ENCODE peak calls at places on chromosomes 13 and 19, in five cellular contexts. O, M, X, E and Z are unnamed samples.

GRCh38 chr19:23403581-23404324 is 8.5 kb upstream of the ZNF91 start:
- DNase-seq in O (no peak), M (no peak), X (no peak), E (no peak), Z (peak; percentile 48)

GRCh38 chr19:6821639-6822310 is 49.3 kb downstream of the VAV1 start:
- DNase-seq in O (no peak), M (no peak), X (no peak), E (no peak), Z (no peak)

GRCh38 chr13:46179576-46180368 is 2.2 kb downstream of the LCP1 start:
- DNase-seq in O (peak; percentile 50), M (peak; percentile 89), X (peak; percentile 59), E (no peak), Z (no peak)

GRCh38 chr19:6226444-6227155 is 53.2 kb downstream of the MLLT1 start:
- DNase-seq in O (no peak), M (peak; percentile 13), X (no peak), E (no peak), Z (no peak)

GRCh38 chr13:77362166-77362565 is 35.3 kb upstream of the MYCBP2 start:
- DNase-seq in O (no peak), M (no peak), X (no peak), E (no peak), Z (no peak)

GRCh38 chr13:85266771-85267170 is 532.4 kb downstream of the SLITRK6 start:
- DNase-seq in O (no peak), M (no peak), X (no peak), E (no peak), Z (no peak)

GRCh38 chr13:47288546-47288945 is 391.7 kb upstream of the HTR2A start:
- DNase-seq in O (no peak), M (no peak), X (no peak), E (no peak), Z (no peak)

GRCh38 chr13:20128459-20128927 is 32.4 kb downstream of the GJA3 start:
- DNase-seq in O (no peak), M (no peak), X (no peak), E (no peak), Z (peak; percentile 68)

GRCh38 chr19:3455393-3455955 is 24.9 kb downstream of the SMIM24 start:
- DNase-seq in O (no peak), M (peak; percentile 7), X (no peak), E (no peak), Z (no peak)

GRCh38 chr19:44452367-44452766 is 4.1 kb upstream of the ZNF229 start:
- DNase-seq in O (no peak), M (no peak), X (no peak), E (no peak), Z (no peak)

GRCh38 chr19:34673590-34673989 is 3.4 kb downstream of the SCGB2B2 start:
- DNase-seq in O (no peak), M (no peak), X (no peak), E (no peak), Z (peak; percentile 36)

GRCh38 chr13:50518791-50519201 is 324.7 kb downstream of the DLEU7 start:
- DNase-seq in O (no peak), M (no peak), X (no peak), E (no peak), Z (no peak)

GRCh38 chr13:105343134-105343806 is 1192.2 kb downstream of the EFNB2 start:
- DNase-seq in O (no peak), M (no peak), X (no peak), E (no peak), Z (no peak)

GRCh38 chr19:966481-967088 is 17.6 kb upstream of the WDR18 start:
- DNase-seq in O (no peak), M (peak; percentile 19), X (no peak), E (no peak), Z (no peak)

GRCh38 chr19:40629346-40629745 is 28.2 kb downstream of the LTBP4 start:
- DNase-seq in O (no peak), M (no peak), X (no peak), E (no peak), Z (no peak)

GRCh38 chr19:12840091-12841079 is 2.1 kb downstream of the MAST1 start:
- DNase-seq in O (no peak), M (no peak), X (peak; percentile 25), E (peak; percentile 86), Z (peak; percentile 85)

GRCh38 chr13:21698975-21699679 is 28.3 kb downstream of the FGF9 start:
- DNase-seq in O (no peak), M (no peak), X (no peak), E (no peak), Z (no peak)

GRCh38 chr19:39038098-39038497 is 5.7 kb upstream of the FBXO27 start:
- DNase-seq in O (no peak), M (no peak), X (no peak), E (peak; percentile 75), Z (peak; percentile 66)

GRCh38 chr19:17220207-17220758 is 5.1 kb downstream of the USE1 start:
- DNase-seq in O (no peak), M (no peak), X (no peak), E (peak; percentile 92), Z (no peak)

GRCh38 chr19:45187421-45188100 is 9.0 kb downstream of the BLOC1S3 start:
- DNase-seq in O (no peak), M (no peak), X (no peak), E (peak; percentile 29), Z (peak; percentile 43)

GRCh38 chr13:56424246-56424645 is 716.5 kb upstream of the PRR20A start:
- DNase-seq in O (no peak), M (no peak), X (no peak), E (no peak), Z (no peak)

GRCh38 chr19:1067341-1068103 is 555 bp downstream of the ARHGAP45 start:
- DNase-seq in O (no peak), M (peak; percentile 94), X (no peak), E (no peak), Z (no peak)

GRCh38 chr13:43737524-43737923 is 49.2 kb downstream of the ENOX1 start:
- DNase-seq in O (no peak), M (no peak), X (no peak), E (no peak), Z (no peak)

GRCh38 chr19:30686911-30687566 is 314.9 kb downstream of the ZNF536 start:
- DNase-seq in O (no peak), M (no peak), X (no peak), E (no peak), Z (no peak)

GRCh38 chr19:30738047-30738446 is 365.9 kb downstream of the ZNF536 start:
- DNase-seq in O (no peak), M (no peak), X (no peak), E (no peak), Z (no peak)

GRCh38 chr19:43612374-43612773 is 486 bp downstream of the SRRM5 start:
- DNase-seq in O (no peak), M (no peak), X (no peak), E (no peak), Z (no peak)

GRCh38 chr13:97256343-97256783 is 34.2 kb downstream of the MBNL2 start:
- DNase-seq in O (no peak), M (no peak), X (no peak), E (peak; percentile 93), Z (peak; percentile 67)

GRCh38 chr13:24682353-24682752 is 2.1 kb downstream of the ATP12A start:
- DNase-seq in O (no peak), M (no peak), X (no peak), E (no peak), Z (no peak)

DNA sequence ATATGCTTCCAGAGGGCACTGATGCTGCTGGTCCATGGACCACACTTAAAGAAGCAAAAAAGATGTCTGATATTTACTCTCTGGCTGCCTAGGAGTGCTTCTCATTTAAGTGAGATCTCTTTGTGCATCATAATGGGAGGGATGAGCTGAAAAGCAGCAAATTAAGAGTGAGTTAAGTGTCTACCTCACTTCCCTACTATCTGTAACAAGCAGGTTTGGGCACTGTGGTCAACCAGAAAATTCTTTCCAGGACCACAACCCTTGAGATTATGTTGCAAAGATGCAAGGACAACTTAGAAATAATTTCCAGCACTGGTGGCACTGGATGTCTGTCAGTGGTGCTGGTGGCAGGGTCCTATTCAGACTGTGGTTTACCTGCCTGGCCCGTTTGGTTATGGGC is 52.1 kb upstream of the USPL1 start:
- DNase-seq in O (no peak), M (no peak), X (no peak), E (no peak), Z (no peak)
- H3K36me3 ChIP-seq in O (no peaks in the 10 kb centered on the region), M (no peaks in the 10 kb centered on the region), X (no peaks in the 10 kb centered on the region), E (no peaks in the 10 kb centered on the region), Z (no peaks in the 10 kb centered on the region)

GRCh38 chr19:57465680-57466381 is 8.9 kb upstream of the VN1R1 start:
- DNase-seq in O (no peak), M (no peak), X (no peak), E (peak; percentile 65), Z (peak; percentile 69)

DNA sequence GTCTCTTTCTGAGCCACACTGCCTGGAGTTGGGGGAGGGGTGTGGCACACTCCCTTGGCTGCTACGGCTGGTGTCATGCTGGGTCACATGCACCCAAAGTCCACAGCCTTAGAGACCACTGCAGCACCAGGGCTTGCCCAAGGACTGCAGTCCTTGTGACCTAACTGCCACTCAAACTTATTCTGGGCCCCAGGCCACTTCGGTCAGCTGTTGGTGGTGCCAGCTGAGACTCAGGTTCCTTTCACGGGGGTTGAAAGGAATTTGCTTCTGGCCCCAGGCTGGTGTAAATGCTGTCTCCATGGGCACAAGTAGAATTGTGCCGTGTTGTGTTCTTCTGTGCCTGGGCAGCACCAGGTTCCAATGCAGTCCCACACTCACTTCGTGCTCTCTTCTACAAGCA is 9.5 kb upstream of the VN1R1 start:
- DNase-seq in O (peak; percentile 67), M (no peak), X (peak; percentile 60), E (no peak), Z (no peak)
- H3K4me1 ChIP-seq in O (no peaks in the 10 kb centered on the region), M (no peaks in the 10 kb centered on the region), X (peaks cover 27% of the 10 kb centered on the region), E (no peaks in the 10 kb centered on the region), Z (no peaks in the 10 kb centered on the region)

DNA sequence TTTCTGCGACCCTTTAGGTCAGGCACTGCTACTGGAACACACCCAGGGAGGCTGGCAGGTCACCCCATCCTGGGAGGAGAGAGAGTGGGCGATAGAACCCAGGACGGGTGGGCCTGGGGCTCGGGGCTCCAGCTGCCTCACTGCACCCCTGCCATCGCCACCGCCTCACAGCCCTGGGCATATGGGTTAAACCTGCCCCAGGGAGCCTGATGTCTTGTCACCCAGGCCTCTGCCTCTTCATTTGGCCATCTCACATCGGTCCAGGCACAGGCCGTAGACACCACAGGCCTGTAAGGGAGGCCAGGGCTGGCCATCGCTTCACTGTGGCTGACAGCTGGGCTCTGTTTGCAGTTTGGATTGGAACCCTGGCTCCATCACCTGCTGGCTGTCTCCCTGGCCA is 10.2 kb downstream of the PRPF31 start:
- DNase-seq in O (no peak), M (no peak), X (no peak), E (no peak), Z (no peak)
- H3K36me3 ChIP-seq in O (peaks cover 95% of the 10 kb centered on the region), M (peaks cover 68% of the 10 kb centered on the region), X (peaks cover 91% of the 10 kb centered on the region), E (no peaks in the 10 kb centered on the region), Z (peaks cover 3% of the 10 kb centered on the region)

GRCh38 chr19:19527674-19528625 is 761 bp upstream of the YJEFN3 start:
- DNase-seq in O (no peak), M (peak; percentile 22), X (no peak), E (no peak), Z (no peak)
- H3K4me1 ChIP-seq in O (peaks cover 9% of the 10 kb centered on the region), M (peaks cover 11% of the 10 kb centered on the region), X (peaks cover 57% of the 10 kb centered on the region), E (peaks cover 3% of the 10 kb centered on the region), Z (no peaks in the 10 kb centered on the region)